ENCODE peak calls at places on chromosomes 5 and 9, in four cellular contexts. G is GM12891, H is GM12878, D is K562. C is an unnamed sample.

GRCh38 chr5:95731571-95732554 is 727 bp downstream of the RHOBTB3 start:
- DNase-seq in G (no peak), H (no peak), D (no peak), C (no peak)

GRCh38 chr5:107781451-107781850 is 110.7 kb upstream of the EFNA5 start:
- DNase-seq in G (no peak), H (no peak), D (no peak), C (no peak)

GRCh38 chr5:31291323-31291854 is 97.9 kb downstream of the CDH6 start:
- DNase-seq in G (no peak), H (no peak), D (no peak), C (no peak)

GRCh38 chr9:129150672-129151211 is 27.3 kb downstream of the IER5L start:
- DNase-seq in G (no peak), H (no peak), D (no peak), C (no peak)

GRCh38 chr9:35446012-35446411 is 43.9 kb upstream of the RUSC2 start:
- DNase-seq in G (no peak), H (no peak), D (no peak), C (no peak)

GRCh38 chr9:115295749-115296148 is 177.8 kb upstream of the TNC start:
- DNase-seq in G (no peak), H (no peak), D (no peak), C (no peak)

GRCh38 chr9:98318834-98319478 is 63.5 kb upstream of the TBC1D2 start:
- DNase-seq in G (no peak), H (no peak), D (peak; percentile 43), C (no peak)

GRCh38 chr9:38362912-38363588 is 29.5 kb upstream of the ALDH1B1 start:
- DNase-seq in G (peak; percentile 31), H (peak; percentile 35), D (peak; percentile 25), C (peak; percentile 68)

GRCh38 chr5:52870448-52870847 is 82.7 kb downstream of the ITGA1 start:
- DNase-seq in G (no peak), H (no peak), D (no peak), C (no peak)

GRCh38 chr5:134242146-134242545 is 16.3 kb upstream of the PPP2CA start:
- DNase-seq in G (no peak), H (no peak), D (no peak), C (no peak)

GRCh38 chr5:131272365-131273123 is 8.7 kb downstream of the CDC42SE2 start:
- DNase-seq in G (no peak), H (no peak), D (no peak), C (no peak)

GRCh38 chr9:111561165-111561719 is 36.3 kb downstream of the ZNF483 start:
- DNase-seq in G (no peak), H (no peak), D (no peak), C (no peak)

GRCh38 chr5:132971483-132972435 is 8.3 kb upstream of the AFF4 start:
- DNase-seq in G (no peak), H (no peak), D (peak; percentile 34), C (no peak)

GRCh38 chr5:56490971-56491468 is 257.9 kb upstream of the ANKRD55 start:
- DNase-seq in G (no peak), H (no peak), D (no peak), C (no peak)

GRCh38 chr5:134526483-134527155 is 1.1 kb downstream of the JADE2 start:
- DNase-seq in G (peak; percentile 66), H (no peak), D (peak; percentile 68), C (peak; percentile 63)

GRCh38 chr5:146342882-146343865 is 4.5 kb downstream of the POU4F3 start:
- DNase-seq in G (no peak), H (no peak), D (no peak), C (no peak)

GRCh38 chr9:127122176-127123151 is at the start of gene ANGPTL2:
- DNase-seq in G (peak; percentile 64), H (no peak), D (peak; percentile 23), C (peak; percentile 62)

GRCh38 chr5:179836225-179837019 is 15.7 kb downstream of the SQSTM1 start:
- DNase-seq in G (no peak), H (no peak), D (no peak), C (no peak)

GRCh38 chr9:35163413-35163812 is 1.6 kb downstream of the UNC13B start:
- DNase-seq in G (no peak), H (no peak), D (no peak), C (no peak)

GRCh38 chr5:57692582-57693487 is 210.2 kb upstream of the ACTBL2 start:
- DNase-seq in G (no peak), H (no peak), D (peak; percentile 61), C (no peak)

GRCh38 chr5:61055434-61056006 is 106.7 kb downstream of the SMIM15 start:
- DNase-seq in G (peak; percentile 4), H (peak; percentile 15), D (peak; percentile 14), C (peak; percentile 5)
- TF ChIP-seq SPI1 in G (no peak), H (no peak), D (no peak), C (no peak)

GRCh38 chr9:76322810-76323209 is 71.4 kb downstream of the RFK start:
- DNase-seq in G (no peak), H (no peak), D (no peak), C (no peak)

GRCh38 chr9:76316069-76316468 is 78.2 kb downstream of the RFK start:
- DNase-seq in G (no peak), H (no peak), D (no peak), C (no peak)

GRCh38 chr9:76323481-76323880 is 70.7 kb downstream of the RFK start:
- DNase-seq in G (no peak), H (no peak), D (no peak), C (no peak)

GRCh38 chr9:76321185-76321828 is 72.9 kb downstream of the RFK start:
- DNase-seq in G (no peak), H (no peak), D (no peak), C (no peak)
- TF ChIP-seq SPI1 in G (no peak), H (no peak), D (no peak), C (no peak)

DNA sequence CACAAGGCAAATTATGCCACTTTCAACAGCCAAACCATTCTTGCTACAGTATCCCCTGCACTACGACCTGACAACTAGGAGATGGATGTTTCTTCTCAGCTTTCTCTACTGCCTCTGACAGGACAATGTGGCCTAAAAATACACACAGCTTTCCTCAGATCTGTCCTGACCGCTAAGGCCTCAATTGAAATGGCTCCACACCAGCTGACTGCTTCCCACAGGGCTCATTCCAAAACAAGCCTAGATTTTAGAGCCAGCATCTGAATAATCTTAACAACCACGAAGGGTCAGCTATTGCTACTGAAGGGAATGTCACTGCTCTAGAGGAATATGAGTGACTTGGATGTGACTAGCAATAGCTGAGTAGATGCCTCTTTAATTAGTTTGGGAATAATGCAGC is 450.4 kb downstream of the NR2F1-AS1 start:
- DNase-seq in G (no peak), H (no peak), D (no peak), C (no peak)
- TF ChIP-seq SPI1 in G (no peak), H (no peak), D (no peak), C (no peak)

DNA sequence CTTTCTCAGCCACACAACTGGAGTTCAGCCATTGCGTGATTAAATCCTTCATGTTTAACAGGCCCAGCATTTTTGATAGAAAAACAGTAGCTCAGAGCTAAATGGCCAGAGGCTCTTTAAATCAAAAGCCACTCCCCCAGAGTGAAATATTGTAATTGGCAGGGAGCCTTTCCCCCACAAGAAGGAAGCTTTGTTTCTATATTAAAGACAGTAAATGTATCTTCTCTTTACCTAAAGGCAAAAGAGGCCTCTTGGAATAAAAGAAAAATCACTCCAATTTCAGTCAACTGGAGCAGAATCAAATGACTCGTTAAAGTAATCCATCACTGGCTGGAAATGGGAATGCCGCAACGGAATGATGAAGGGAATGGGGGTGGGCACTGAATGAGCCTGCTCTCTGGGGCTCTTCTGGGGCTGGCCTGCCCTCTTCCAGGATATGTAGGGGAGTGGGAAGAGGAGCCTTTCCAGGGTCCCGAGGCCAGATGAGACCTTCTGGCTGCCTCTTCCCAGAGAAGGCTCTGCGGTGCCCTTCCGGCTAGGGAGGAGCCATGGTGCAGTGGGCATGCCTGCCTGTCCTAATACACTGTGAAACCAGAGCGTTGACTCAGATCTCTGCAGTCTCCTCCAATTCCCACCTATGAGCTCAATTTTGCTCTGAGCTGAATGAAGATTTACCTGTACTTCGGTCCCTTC is 45.2 kb downstream of the ANKDD1B start:
- DNase-seq in G (no peak), H (no peak), D (no peak), C (no peak)
- TF ChIP-seq SPI1 in G (no peak), H (no peak), D (no peak), C (no peak)

GRCh38 chr5:83474170-83474796 is 2.7 kb downstream of the VCAN start:
- DNase-seq in G (peak; percentile 41), H (no peak), D (peak; percentile 81), C (no peak)
- TF ChIP-seq SPI1 in G (no peak), H (no peak), D (no peak), C (no peak)

DNA sequence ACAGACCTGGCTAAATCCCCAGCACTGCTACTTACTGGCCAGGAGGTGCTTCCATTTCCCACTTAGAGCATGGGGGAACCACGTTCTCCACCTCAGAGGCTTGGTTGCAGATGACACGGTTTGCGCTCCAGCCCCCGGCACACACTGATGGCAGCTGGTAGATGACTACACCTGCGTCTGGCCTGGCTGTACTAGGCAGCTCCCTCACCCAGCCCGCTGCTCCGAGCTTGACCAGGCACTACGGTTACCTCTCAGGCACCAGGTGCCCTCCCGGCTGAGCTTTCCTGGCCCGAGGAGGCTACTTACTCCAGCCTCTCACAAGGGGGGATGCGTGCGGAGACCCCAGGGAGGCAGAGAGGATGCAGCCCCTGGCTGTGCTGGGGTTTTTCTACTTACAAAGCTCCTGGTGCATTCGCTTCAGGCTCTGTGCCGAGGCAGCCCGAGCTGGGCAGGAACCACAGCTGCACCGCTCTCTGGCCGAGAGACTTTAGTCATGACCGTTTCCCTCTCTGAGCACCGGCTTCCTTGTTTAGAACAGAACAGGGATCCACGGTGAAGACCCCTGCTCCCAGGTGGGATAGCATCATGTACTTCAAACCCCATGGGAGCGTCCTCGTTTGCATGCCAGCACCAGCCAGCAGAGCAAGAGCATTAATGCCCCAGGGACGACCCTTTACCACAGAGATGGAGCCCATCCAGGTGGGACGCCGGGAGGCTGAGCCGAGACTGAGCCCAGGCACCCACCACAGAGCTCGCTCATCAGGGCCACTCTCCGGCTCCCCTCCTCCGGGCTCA is 7.6 kb upstream of the GBGT1 start:
- DNase-seq in G (no peak), H (no peak), D (no peak), C (no peak)
- TF ChIP-seq SPI1 in G (no peak), H (no peak), D (no peak), C (no peak)

DNA sequence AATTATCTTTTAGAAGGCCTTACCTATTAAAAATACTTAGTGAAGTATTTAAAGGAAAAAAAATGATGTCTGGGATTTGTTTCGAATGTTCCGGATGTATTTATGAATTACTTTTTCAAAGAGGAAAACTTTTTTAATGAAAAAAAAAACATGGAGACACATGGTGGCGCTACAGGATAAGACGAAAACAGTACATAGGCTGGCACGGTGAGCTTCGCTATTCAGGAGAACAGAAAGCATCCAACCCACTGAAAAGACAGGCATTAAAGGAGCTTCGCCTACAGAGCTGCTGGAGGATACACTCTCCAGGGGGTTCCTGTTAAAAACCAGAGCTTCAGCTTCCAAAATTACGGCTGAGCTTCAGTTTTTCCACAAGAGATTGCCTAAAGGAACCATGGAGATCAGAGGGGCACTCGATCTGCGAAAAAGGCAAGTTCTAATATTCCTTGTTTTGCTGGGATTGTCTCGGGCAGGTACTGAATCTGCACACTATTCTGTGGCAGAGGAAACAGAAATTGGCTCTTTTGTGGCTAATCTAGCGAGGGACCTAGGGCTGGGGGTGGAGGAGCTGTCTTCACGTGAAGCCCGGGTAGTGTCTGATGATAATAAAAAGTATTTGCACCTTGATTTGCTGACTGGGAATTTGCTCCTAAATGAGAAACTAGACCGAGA is at the start of gene PCDHB14:
- DNase-seq in G (no peak), H (no peak), D (no peak), C (no peak)
- TF ChIP-seq SPI1 in G (no peak), H (no peak), D (no peak), C (no peak)

GRCh38 chr5:77367733-77368132 is 124.4 kb downstream of the WDR41 start:
- DNase-seq in G (no peak), H (no peak), D (no peak), C (no peak)
- TF ChIP-seq SPI1 in G (no peak), H (no peak), D (no peak), C (no peak)